ENCODE peak calls at places on chromosomes 5 and 9, in seven cellular contexts. One of them, this sample, is unnamed.

GRCh38 chr5:90833753-90834152 is 275.2 kb downstream of the ADGRV1 start:
- DNase-seq in activated CD8-positive, alpha-beta T cell treated with anti-CD3 and anti-CD28 coated beads for 36 hours: no peak
- DNase-seq in RWPE1: no peak
- DNase-seq in lower leg skin: no peak
- DNase-seq in GM10248: no peak
- DNase-seq in pancreas: no peak
- DNase-seq in mammary epithelial cell: no peak
- DNase-seq in this sample: no peak

GRCh38 chr9:16687678-16688369 is 182.6 kb downstream of the BNC2 start:
- DNase-seq in RWPE1: no peak
- DNase-seq in pancreas: no peak
- DNase-seq in lower leg skin: no peak
- DNase-seq in GM10248: no peak
- DNase-seq in mammary epithelial cell: no peak
- DNase-seq in activated CD8-positive, alpha-beta T cell treated with anti-CD3 and anti-CD28 coated beads for 36 hours: no peak
- DNase-seq in this sample: no peak

GRCh38 chr5:132753135-132753987 is 6.1 kb downstream of the CCNI2 start:
- DNase-seq in pancreas: no peak
- DNase-seq in mammary epithelial cell: peak
- DNase-seq in RWPE1: no peak
- DNase-seq in GM10248: no peak
- DNase-seq in activated CD8-positive, alpha-beta T cell treated with anti-CD3 and anti-CD28 coated beads for 36 hours: peak
- DNase-seq in lower leg skin: peak
- DNase-seq in this sample: no peak

GRCh38 chr5:79418276-79418675 is 95.7 kb downstream of the HOMER1 start:
- DNase-seq in lower leg skin: no peak
- DNase-seq in GM10248: no peak
- DNase-seq in RWPE1: no peak
- DNase-seq in pancreas: no peak
- DNase-seq in activated CD8-positive, alpha-beta T cell treated with anti-CD3 and anti-CD28 coated beads for 36 hours: no peak
- DNase-seq in mammary epithelial cell: no peak
- DNase-seq in this sample: no peak

GRCh38 chr5:75567710-75568109 is 43.5 kb upstream of the ANKDD1B start:
- DNase-seq in GM10248: peak
- DNase-seq in RWPE1: peak
- DNase-seq in activated CD8-positive, alpha-beta T cell treated with anti-CD3 and anti-CD28 coated beads for 36 hours: peak
- DNase-seq in pancreas: no peak
- DNase-seq in mammary epithelial cell: peak
- DNase-seq in lower leg skin: no peak
- DNase-seq in this sample: peak

GRCh38 chr5:177378884-177379883 is 5.0 kb upstream of the SLC34A1 start:
- DNase-seq in activated CD8-positive, alpha-beta T cell treated with anti-CD3 and anti-CD28 coated beads for 36 hours: peak
- DNase-seq in mammary epithelial cell: peak
- DNase-seq in GM10248: peak
- DNase-seq in pancreas: no peak
- DNase-seq in lower leg skin: no peak
- DNase-seq in RWPE1: peak
- DNase-seq in this sample: peak

GRCh38 chr5:112411903-112412302 is 7.2 kb downstream of the EPB41L4A start:
- DNase-seq in GM10248: no peak
- DNase-seq in pancreas: no peak
- DNase-seq in mammary epithelial cell: no peak
- DNase-seq in activated CD8-positive, alpha-beta T cell treated with anti-CD3 and anti-CD28 coated beads for 36 hours: no peak
- DNase-seq in RWPE1: no peak
- DNase-seq in lower leg skin: no peak
- DNase-seq in this sample: no peak

GRCh38 chr5:154077692-154078091 is 38.9 kb downstream of the MFAP3 start:
- DNase-seq in pancreas: peak
- DNase-seq in lower leg skin: no peak
- DNase-seq in RWPE1: peak
- DNase-seq in GM10248: no peak
- DNase-seq in mammary epithelial cell: peak
- DNase-seq in activated CD8-positive, alpha-beta T cell treated with anti-CD3 and anti-CD28 coated beads for 36 hours: no peak
- DNase-seq in this sample: no peak

GRCh38 chr9:133477992-133478850 is 678 bp downstream of the SLC2A6 start:
- DNase-seq in activated CD8-positive, alpha-beta T cell treated with anti-CD3 and anti-CD28 coated beads for 36 hours: peak
- DNase-seq in RWPE1: peak
- DNase-seq in mammary epithelial cell: peak
- DNase-seq in lower leg skin: no peak
- DNase-seq in pancreas: no peak
- DNase-seq in GM10248: peak
- DNase-seq in this sample: peak

GRCh38 chr5:32866138-32866537 is 155.0 kb downstream of the NPR3 start:
- DNase-seq in lower leg skin: no peak
- DNase-seq in RWPE1: no peak
- DNase-seq in GM10248: no peak
- DNase-seq in activated CD8-positive, alpha-beta T cell treated with anti-CD3 and anti-CD28 coated beads for 36 hours: no peak
- DNase-seq in pancreas: no peak
- DNase-seq in mammary epithelial cell: no peak
- DNase-seq in this sample: no peak

GRCh38 chr5:40960027-40960426 is 50.7 kb downstream of the C7 start:
- DNase-seq in pancreas: no peak
- DNase-seq in mammary epithelial cell: no peak
- DNase-seq in GM10248: no peak
- DNase-seq in activated CD8-positive, alpha-beta T cell treated with anti-CD3 and anti-CD28 coated beads for 36 hours: no peak
- DNase-seq in RWPE1: no peak
- DNase-seq in lower leg skin: no peak
- DNase-seq in this sample: no peak

GRCh38 chr5:33462456-33462855 is 21.7 kb downstream of the TARS1 start:
- DNase-seq in mammary epithelial cell: no peak
- DNase-seq in activated CD8-positive, alpha-beta T cell treated with anti-CD3 and anti-CD28 coated beads for 36 hours: no peak
- DNase-seq in pancreas: no peak
- DNase-seq in lower leg skin: no peak
- DNase-seq in GM10248: no peak
- DNase-seq in RWPE1: no peak
- DNase-seq in this sample: no peak

GRCh38 chr9:128420651-128421473 is at the start of gene CERCAM:
- DNase-seq in GM10248: peak
- DNase-seq in mammary epithelial cell: peak
- DNase-seq in pancreas: peak
- DNase-seq in RWPE1: peak
- DNase-seq in lower leg skin: peak
- DNase-seq in activated CD8-positive, alpha-beta T cell treated with anti-CD3 and anti-CD28 coated beads for 36 hours: peak
- DNase-seq in this sample: peak

GRCh38 chr5:106307265-106307664 is 1363.5 kb downstream of the EFNA5 start:
- DNase-seq in RWPE1: no peak
- DNase-seq in lower leg skin: no peak
- DNase-seq in activated CD8-positive, alpha-beta T cell treated with anti-CD3 and anti-CD28 coated beads for 36 hours: no peak
- DNase-seq in pancreas: no peak
- DNase-seq in GM10248: no peak
- DNase-seq in mammary epithelial cell: no peak
- DNase-seq in this sample: no peak

GRCh38 chr5:181189363-181189961 is 15.5 kb downstream of the TRIM7 start:
- DNase-seq in RWPE1: no peak
- DNase-seq in lower leg skin: no peak
- DNase-seq in GM10248: no peak
- DNase-seq in activated CD8-positive, alpha-beta T cell treated with anti-CD3 and anti-CD28 coated beads for 36 hours: peak
- DNase-seq in pancreas: no peak
- DNase-seq in mammary epithelial cell: peak
- DNase-seq in this sample: peak

GRCh38 chr5:35133186-35133585 is 85.4 kb upstream of the AGXT2 start:
- DNase-seq in pancreas: no peak
- DNase-seq in activated CD8-positive, alpha-beta T cell treated with anti-CD3 and anti-CD28 coated beads for 36 hours: no peak
- DNase-seq in GM10248: no peak
- DNase-seq in lower leg skin: no peak
- DNase-seq in mammary epithelial cell: no peak
- DNase-seq in RWPE1: no peak
- DNase-seq in this sample: no peak

GRCh38 chr5:35134278-35135030 is 86.7 kb upstream of the AGXT2 start:
- DNase-seq in mammary epithelial cell: no peak
- DNase-seq in activated CD8-positive, alpha-beta T cell treated with anti-CD3 and anti-CD28 coated beads for 36 hours: no peak
- DNase-seq in lower leg skin: no peak
- DNase-seq in GM10248: no peak
- DNase-seq in RWPE1: no peak
- DNase-seq in pancreas: no peak
- DNase-seq in this sample: no peak

GRCh38 chr5:35136386-35136785 is 88.6 kb upstream of the AGXT2 start:
- DNase-seq in pancreas: no peak
- DNase-seq in RWPE1: peak
- DNase-seq in activated CD8-positive, alpha-beta T cell treated with anti-CD3 and anti-CD28 coated beads for 36 hours: peak
- DNase-seq in GM10248: no peak
- DNase-seq in mammary epithelial cell: peak
- DNase-seq in lower leg skin: no peak
- DNase-seq in this sample: no peak

GRCh38 chr5:35138232-35138631 is 90.5 kb upstream of the AGXT2 start:
- DNase-seq in GM10248: no peak
- DNase-seq in RWPE1: no peak
- DNase-seq in activated CD8-positive, alpha-beta T cell treated with anti-CD3 and anti-CD28 coated beads for 36 hours: no peak
- DNase-seq in lower leg skin: no peak
- DNase-seq in mammary epithelial cell: no peak
- DNase-seq in pancreas: no peak
- DNase-seq in this sample: no peak

DNA sequence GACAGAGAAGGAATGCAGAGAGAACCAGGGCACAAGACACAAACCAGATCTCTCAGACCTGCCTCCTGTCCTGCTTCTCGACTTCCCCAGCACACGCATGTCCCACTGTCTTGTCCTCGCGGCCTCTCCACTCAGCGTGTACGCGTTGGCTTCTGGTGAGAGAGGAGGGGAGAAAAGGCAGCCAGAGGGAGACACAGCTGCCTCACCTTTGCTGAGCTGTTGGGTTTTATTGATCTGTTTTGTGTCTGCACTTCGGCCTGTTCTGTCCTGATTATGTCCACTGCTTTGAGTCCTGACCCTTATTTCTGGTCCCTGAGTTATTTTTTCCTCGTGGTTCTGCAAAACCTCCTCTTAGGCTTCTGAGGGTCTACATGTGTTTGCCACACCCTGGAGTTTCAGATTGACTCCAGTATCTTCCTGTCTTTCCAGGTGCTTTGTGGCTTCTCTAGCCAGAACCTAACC is 87.5 kb upstream of the AGXT2 start:
- DNase-seq in mammary epithelial cell: no peak
- DNase-seq in lower leg skin: no peak
- DNase-seq in GM10248: no peak
- DNase-seq in activated CD8-positive, alpha-beta T cell treated with anti-CD3 and anti-CD28 coated beads for 36 hours: no peak
- DNase-seq in pancreas: no peak
- DNase-seq in RWPE1: no peak
- DNase-seq in this sample: no peak
- TF ChIP-seq CTCF in mammary epithelial cell: no peak
- TF ChIP-seq CTCF in lower leg skin: no peak
- TF ChIP-seq CTCF in GM10248: no peak
- TF ChIP-seq CTCF in activated CD8-positive, alpha-beta T cell treated with anti-CD3 and anti-CD28 coated beads for 36 hours: no peak
- TF ChIP-seq CTCF in pancreas: no peak
- TF ChIP-seq CTCF in RWPE1: no peak
- TF ChIP-seq CTCF in this sample: no peak

GRCh38 chr5:167964529-167964928 is 326.9 kb upstream of the WWC1 start:
- DNase-seq in RWPE1: peak
- DNase-seq in GM10248: no peak
- DNase-seq in mammary epithelial cell: no peak
- DNase-seq in lower leg skin: no peak
- DNase-seq in pancreas: no peak
- DNase-seq in activated CD8-positive, alpha-beta T cell treated with anti-CD3 and anti-CD28 coated beads for 36 hours: no peak
- DNase-seq in this sample: no peak
- TF ChIP-seq CTCF in RWPE1: no peak
- TF ChIP-seq CTCF in GM10248: no peak
- TF ChIP-seq CTCF in mammary epithelial cell: peak
- TF ChIP-seq CTCF in lower leg skin: no peak
- TF ChIP-seq CTCF in pancreas: no peak
- TF ChIP-seq CTCF in activated CD8-positive, alpha-beta T cell treated with anti-CD3 and anti-CD28 coated beads for 36 hours: no peak
- TF ChIP-seq CTCF in this sample: no peak

GRCh38 chr5:141199359-141200235 is at the start of gene PCDHB11:
- DNase-seq in GM10248: no peak
- DNase-seq in mammary epithelial cell: peak
- DNase-seq in activated CD8-positive, alpha-beta T cell treated with anti-CD3 and anti-CD28 coated beads for 36 hours: peak
- DNase-seq in RWPE1: peak
- DNase-seq in pancreas: no peak
- DNase-seq in lower leg skin: no peak
- DNase-seq in this sample: no peak
- TF ChIP-seq CTCF in GM10248: no peak
- TF ChIP-seq CTCF in mammary epithelial cell: no peak
- TF ChIP-seq CTCF in activated CD8-positive, alpha-beta T cell treated with anti-CD3 and anti-CD28 coated beads for 36 hours: no peak
- TF ChIP-seq CTCF in RWPE1: peak
- TF ChIP-seq CTCF in pancreas: no peak
- TF ChIP-seq CTCF in lower leg skin: no peak
- TF ChIP-seq CTCF in this sample: no peak

GRCh38 chr5:14242871-14243383 is 99.8 kb downstream of the TRIO start:
- DNase-seq in GM10248: no peak
- DNase-seq in lower leg skin: no peak
- DNase-seq in RWPE1: no peak
- DNase-seq in activated CD8-positive, alpha-beta T cell treated with anti-CD3 and anti-CD28 coated beads for 36 hours: no peak
- DNase-seq in mammary epithelial cell: no peak
- DNase-seq in pancreas: no peak
- DNase-seq in this sample: no peak

GRCh38 chr5:14243768-14244167 is 100.6 kb downstream of the TRIO start:
- DNase-seq in GM10248: no peak
- DNase-seq in pancreas: no peak
- DNase-seq in RWPE1: no peak
- DNase-seq in lower leg skin: no peak
- DNase-seq in mammary epithelial cell: no peak
- DNase-seq in activated CD8-positive, alpha-beta T cell treated with anti-CD3 and anti-CD28 coated beads for 36 hours: no peak
- DNase-seq in this sample: no peak

GRCh38 chr5:14244721-14245518 is 101.8 kb downstream of the TRIO start:
- DNase-seq in mammary epithelial cell: no peak
- DNase-seq in RWPE1: no peak
- DNase-seq in GM10248: no peak
- DNase-seq in activated CD8-positive, alpha-beta T cell treated with anti-CD3 and anti-CD28 coated beads for 36 hours: no peak
- DNase-seq in pancreas: no peak
- DNase-seq in lower leg skin: no peak
- DNase-seq in this sample: no peak

GRCh38 chr5:14240366-14240765 is 97.2 kb downstream of the TRIO start:
- DNase-seq in RWPE1: no peak
- DNase-seq in GM10248: no peak
- DNase-seq in activated CD8-positive, alpha-beta T cell treated with anti-CD3 and anti-CD28 coated beads for 36 hours: no peak
- DNase-seq in mammary epithelial cell: no peak
- DNase-seq in pancreas: no peak
- DNase-seq in lower leg skin: no peak
- DNase-seq in this sample: no peak

GRCh38 chr5:14242447-14242846 is 99.3 kb downstream of the TRIO start:
- DNase-seq in GM10248: no peak
- DNase-seq in mammary epithelial cell: no peak
- DNase-seq in activated CD8-positive, alpha-beta T cell treated with anti-CD3 and anti-CD28 coated beads for 36 hours: no peak
- DNase-seq in RWPE1: no peak
- DNase-seq in pancreas: no peak
- DNase-seq in lower leg skin: no peak
- DNase-seq in this sample: no peak
- TF ChIP-seq CTCF in GM10248: no peak
- TF ChIP-seq CTCF in mammary epithelial cell: no peak
- TF ChIP-seq CTCF in activated CD8-positive, alpha-beta T cell treated with anti-CD3 and anti-CD28 coated beads for 36 hours: no peak
- TF ChIP-seq CTCF in RWPE1: no peak
- TF ChIP-seq CTCF in pancreas: no peak
- TF ChIP-seq CTCF in lower leg skin: no peak
- TF ChIP-seq CTCF in this sample: no peak

This sample was measured in GM13976.